ENCODE peak calls at places on chromosome 22, in five cellular contexts. One of them, this sample, is unnamed.

GRCh38 chr22:39204216-39204615 is 40.6 kb downstream of the PDGFB start:
- DNase-seq in body of pancreas: no peak
- DNase-seq in CD4-positive, alpha-beta T cell: peak; percentile 11
- DNase-seq in A673: no peak
- DNase-seq in colonic mucosa: no peak
- DNase-seq in this sample: peak; percentile 28

GRCh38 chr22:37145415-37146385 is 4.0 kb downstream of the IL2RB start:
- DNase-seq in body of pancreas: no peak
- DNase-seq in CD4-positive, alpha-beta T cell: no peak
- DNase-seq in A673: no peak
- DNase-seq in colonic mucosa: no peak
- DNase-seq in this sample: no peak

GRCh38 chr22:44683237-44683636 is 18.8 kb upstream of the PRR5 start:
- DNase-seq in body of pancreas: no peak
- DNase-seq in CD4-positive, alpha-beta T cell: no peak
- DNase-seq in A673: no peak
- DNase-seq in colonic mucosa: no peak
- DNase-seq in this sample: no peak

GRCh38 chr22:44622147-44622427 is 79.9 kb upstream of the PRR5 start:
- DNase-seq in body of pancreas: no peak
- DNase-seq in CD4-positive, alpha-beta T cell: no peak
- DNase-seq in A673: no peak
- DNase-seq in colonic mucosa: no peak
- DNase-seq in this sample: no peak

GRCh38 chr22:44405661-44406060 is 92.4 kb downstream of the RTL6 start:
- DNase-seq in body of pancreas: no peak
- DNase-seq in CD4-positive, alpha-beta T cell: no peak
- DNase-seq in A673: no peak
- DNase-seq in colonic mucosa: no peak
- DNase-seq in this sample: peak; percentile 22

GRCh38 chr22:28759861-28760560 is 12.5 kb upstream of the CCDC117 start:
- DNase-seq in body of pancreas: no peak
- DNase-seq in CD4-positive, alpha-beta T cell: no peak
- DNase-seq in A673: peak; percentile 80
- DNase-seq in colonic mucosa: no peak
- DNase-seq in this sample: no peak

GRCh38 chr22:38016182-38017078 is 32.1 kb upstream of the SOX10 start:
- DNase-seq in body of pancreas: peak; percentile 65
- DNase-seq in CD4-positive, alpha-beta T cell: no peak
- DNase-seq in A673: peak; percentile 43
- DNase-seq in colonic mucosa: peak; percentile 69
- DNase-seq in this sample: no peak

GRCh38 chr22:42683599-42684283 is 34.5 kb upstream of the CYB5R3 start:
- DNase-seq in body of pancreas: no peak
- DNase-seq in CD4-positive, alpha-beta T cell: no peak
- DNase-seq in A673: no peak
- DNase-seq in colonic mucosa: no peak
- DNase-seq in this sample: no peak

GRCh38 chr22:49052023-49052538 is 775.6 kb downstream of the BRD1 start:
- DNase-seq in body of pancreas: peak; percentile 26
- DNase-seq in CD4-positive, alpha-beta T cell: peak; percentile 49
- DNase-seq in A673: no peak
- DNase-seq in colonic mucosa: peak; percentile 25
- DNase-seq in this sample: peak; percentile 58

GRCh38 chr22:46596032-46596441 is 24.1 kb upstream of the GRAMD4 start:
- DNase-seq in body of pancreas: no peak
- DNase-seq in CD4-positive, alpha-beta T cell: no peak
- DNase-seq in A673: no peak
- DNase-seq in colonic mucosa: no peak
- DNase-seq in this sample: peak; percentile 68

GRCh38 chr22:41647771-41648170 is 26.7 kb downstream of the XRCC6 start:
- DNase-seq in body of pancreas: no peak
- DNase-seq in CD4-positive, alpha-beta T cell: no peak
- DNase-seq in A673: no peak
- DNase-seq in colonic mucosa: no peak
- DNase-seq in this sample: no peak

GRCh38 chr22:31253949-31254348 is 38.3 kb downstream of the PIK3IP1 start:
- DNase-seq in body of pancreas: peak; percentile 82
- DNase-seq in CD4-positive, alpha-beta T cell: no peak
- DNase-seq in A673: no peak
- DNase-seq in colonic mucosa: peak; percentile 73
- DNase-seq in this sample: peak; percentile 74

GRCh38 chr22:43681724-43682360 is 130.3 kb downstream of the EFCAB6 start:
- DNase-seq in body of pancreas: no peak
- DNase-seq in CD4-positive, alpha-beta T cell: no peak
- DNase-seq in A673: no peak
- DNase-seq in colonic mucosa: no peak
- DNase-seq in this sample: no peak

GRCh38 chr22:45518580-45518991 is 15.9 kb downstream of the FBLN1 start:
- DNase-seq in body of pancreas: peak; percentile 23
- DNase-seq in CD4-positive, alpha-beta T cell: no peak
- DNase-seq in A673: no peak
- DNase-seq in colonic mucosa: no peak
- DNase-seq in this sample: no peak

GRCh38 chr22:46108564-46109473 is 41.5 kb upstream of the PPARA start:
- DNase-seq in body of pancreas: peak; percentile 72
- DNase-seq in CD4-positive, alpha-beta T cell: no peak
- DNase-seq in A673: peak; percentile 56
- DNase-seq in colonic mucosa: peak; percentile 57
- DNase-seq in this sample: no peak

GRCh38 chr22:43186272-43187170 is at the start of gene TTLL12:
- DNase-seq in body of pancreas: peak; percentile 58
- DNase-seq in CD4-positive, alpha-beta T cell: peak; percentile 67
- DNase-seq in A673: peak; percentile 68
- DNase-seq in colonic mucosa: no peak
- DNase-seq in this sample: peak; percentile 85

GRCh38 chr22:23655891-23656475 is 23.9 kb upstream of the DRICH1 start:
- DNase-seq in body of pancreas: no peak
- DNase-seq in CD4-positive, alpha-beta T cell: no peak
- DNase-seq in A673: no peak
- DNase-seq in colonic mucosa: no peak
- DNase-seq in this sample: peak; percentile 43

GRCh38 chr22:43426816-43427215 is 15.0 kb downstream of the MPPED1 start:
- DNase-seq in body of pancreas: no peak
- DNase-seq in CD4-positive, alpha-beta T cell: no peak
- DNase-seq in A673: no peak
- DNase-seq in colonic mucosa: no peak
- DNase-seq in this sample: no peak

GRCh38 chr22:17990167-17990566 is 34.2 kb downstream of the MICAL3 start:
- DNase-seq in body of pancreas: no peak
- DNase-seq in CD4-positive, alpha-beta T cell: no peak
- DNase-seq in A673: no peak
- DNase-seq in colonic mucosa: no peak
- DNase-seq in this sample: no peak

GRCh38 chr22:38924197-38924952 is 33.0 kb upstream of the APOBEC3A start:
- DNase-seq in body of pancreas: peak; percentile 93
- DNase-seq in CD4-positive, alpha-beta T cell: no peak
- DNase-seq in A673: peak; percentile 82
- DNase-seq in colonic mucosa: peak; percentile 90
- DNase-seq in this sample: peak; percentile 83

GRCh38 chr22:32760396-32760795 is 41.1 kb upstream of the TIMP3 start:
- DNase-seq in body of pancreas: no peak
- DNase-seq in CD4-positive, alpha-beta T cell: no peak
- DNase-seq in A673: no peak
- DNase-seq in colonic mucosa: no peak
- DNase-seq in this sample: no peak
- H3K27ac ChIP-seq in body of pancreas: peak overlapping the region; percentile 56
- H3K27ac ChIP-seq in CD4-positive, alpha-beta T cell: no peak overlapping the region
- H3K27ac ChIP-seq in A673: no peak overlapping the region
- H3K27ac ChIP-seq in colonic mucosa: no peak overlapping the region
- H3K27ac ChIP-seq in this sample: peak overlapping the region; percentile 77

GRCh38 chr22:20016734-20017621 is at the start of gene ARVCF:
- DNase-seq in body of pancreas: peak; percentile 95
- DNase-seq in CD4-positive, alpha-beta T cell: peak; percentile 94
- DNase-seq in A673: peak; percentile 90
- DNase-seq in colonic mucosa: peak; percentile 94
- DNase-seq in this sample: peak; percentile 95
- TF ChIP-seq CTCF in body of pancreas: peak; percentile 32
- TF ChIP-seq CTCF in CD4-positive, alpha-beta T cell: peak; percentile 6
- TF ChIP-seq CTCF in A673: no peak
- TF ChIP-seq CTCF in colonic mucosa: no peak
- TF ChIP-seq CTCF in this sample: peak; percentile 25

GRCh38 chr22:50188356-50188755 is 2.6 kb downstream of the TRABD start:
- DNase-seq in body of pancreas: no peak
- DNase-seq in CD4-positive, alpha-beta T cell: no peak
- DNase-seq in A673: no peak
- DNase-seq in colonic mucosa: no peak
- DNase-seq in this sample: no peak
- H3K27ac ChIP-seq in body of pancreas: no peak overlapping the region
- H3K27ac ChIP-seq in CD4-positive, alpha-beta T cell: peak overlapping the region; percentile 99
- H3K27ac ChIP-seq in A673: no peak overlapping the region
- H3K27ac ChIP-seq in colonic mucosa: no peak overlapping the region
- H3K27ac ChIP-seq in this sample: no peak overlapping the region

GRCh38 chr22:30017375-30017774 is 62.9 kb upstream of the HORMAD2 start:
- DNase-seq in body of pancreas: no peak
- DNase-seq in CD4-positive, alpha-beta T cell: no peak
- DNase-seq in A673: no peak
- DNase-seq in colonic mucosa: no peak
- DNase-seq in this sample: no peak
- TF ChIP-seq CTCF in body of pancreas: no peak
- TF ChIP-seq CTCF in CD4-positive, alpha-beta T cell: no peak
- TF ChIP-seq CTCF in A673: no peak
- TF ChIP-seq CTCF in colonic mucosa: no peak
- TF ChIP-seq CTCF in this sample: no peak

DNA sequence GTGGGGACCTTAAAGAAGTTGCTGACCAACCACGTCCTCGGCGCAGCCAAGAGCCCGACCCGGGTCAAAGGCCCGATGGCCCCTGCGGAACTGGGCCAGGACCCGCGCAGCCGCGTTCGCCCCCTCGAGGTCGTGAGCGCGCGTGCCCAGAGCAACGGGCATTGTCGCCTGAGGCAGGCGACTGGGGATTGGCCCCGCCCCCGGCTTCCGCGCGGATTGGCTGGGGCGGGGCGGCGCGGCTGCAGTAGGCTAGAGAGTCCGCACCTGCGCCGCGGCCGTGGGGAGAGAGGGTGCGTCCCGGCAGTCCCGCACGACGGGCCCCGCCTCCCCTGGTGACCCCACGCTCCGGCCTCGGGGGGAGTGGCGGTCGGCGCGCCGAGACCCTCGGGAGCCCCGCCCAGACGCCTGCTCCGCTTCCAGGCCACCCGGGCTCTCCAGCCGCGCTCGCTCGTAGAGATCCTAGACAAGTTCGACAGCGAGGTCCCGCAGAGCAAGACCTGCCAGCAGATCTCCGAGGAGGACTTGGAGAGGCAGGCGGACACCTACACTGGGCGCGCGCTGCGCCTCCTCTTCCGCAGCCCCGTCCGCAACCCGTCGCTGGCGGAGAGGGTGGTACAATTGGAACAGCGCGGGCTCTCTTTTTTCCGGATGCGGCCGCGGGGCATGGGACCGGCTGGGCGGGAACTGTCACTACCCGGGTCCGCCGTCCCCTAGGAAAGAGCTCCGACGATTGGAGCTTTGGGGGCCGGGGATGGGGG is 8.3 kb upstream of the PPIL2 start:
- DNase-seq in body of pancreas: peak; percentile 79
- DNase-seq in CD4-positive, alpha-beta T cell: peak; percentile 77
- DNase-seq in A673: peak; percentile 85
- DNase-seq in colonic mucosa: peak; percentile 87
- DNase-seq in this sample: peak; percentile 92
- H3K27ac ChIP-seq in body of pancreas: peak overlapping the region; percentile 31
- H3K27ac ChIP-seq in CD4-positive, alpha-beta T cell: no peak overlapping the region
- H3K27ac ChIP-seq in A673: peak overlapping the region; percentile 60
- H3K27ac ChIP-seq in colonic mucosa: no peak overlapping the region
- H3K27ac ChIP-seq in this sample: peak overlapping the region; percentile 37